ENCODE peak calls at places on chromosome 13, in five cellular contexts. Y is Peyer's patch, P is left cardiac atrium, N is AG10803, D is non-pigmented ciliary epithelial cell. A is an unnamed sample.
A peak's percentile ranks its signal among the peaks of the same experiment; 100 is the strongest.

GRCh38 chr13:45847554-45848224 is 3.9 kb downstream of the SIAH3 start:
- DNase-seq in D (peak; percentile 30), P (no peak), Y (no peak), N (no peak), A (no peak)

GRCh38 chr13:59979589-59979988 is 184.1 kb downstream of the DIAPH3 start:
- DNase-seq in D (no peak), P (no peak), N (no peak), Y (no peak), A (no peak)

GRCh38 chr13:111117289-111117688 is 2.2 kb downstream of the ARHGEF7 start:
- DNase-seq in P (no peak), N (peak; percentile 45), D (no peak), Y (no peak), A (peak; percentile 54)

GRCh38 chr13:33637978-33638743 is 179.8 kb upstream of the RFC3 start:
- DNase-seq in N (peak; percentile 70), D (no peak), Y (no peak), P (no peak), A (peak; percentile 47)

GRCh38 chr13:38690231-38690630 is 3.4 kb downstream of the FREM2 start:
- DNase-seq in Y (no peak), P (no peak), N (no peak), D (no peak), A (no peak)

GRCh38 chr13:102903659-102904407 is 58.0 kb downstream of the ERCC5 start:
- DNase-seq in P (no peak), Y (no peak), N (peak; percentile 12), D (no peak), A (no peak)

GRCh38 chr13:36736119-36736726 is 62.4 kb downstream of the SERTM1 start:
- DNase-seq in D (no peak), N (peak; percentile 67), Y (no peak), P (peak; percentile 41), A (peak; percentile 46)

GRCh38 chr13:27962128-27962841 is 6.8 kb downstream of the CDX2 start:
- DNase-seq in Y (peak; percentile 66), P (no peak), D (no peak), N (no peak), A (no peak)

GRCh38 chr13:114146629-114147028 is 14.2 kb upstream of the RASA3 start:
- DNase-seq in D (no peak), N (no peak), Y (no peak), P (no peak), A (no peak)

GRCh38 chr13:45196091-45196490 is 4.8 kb downstream of the KCTD4 start:
- DNase-seq in Y (no peak), P (no peak), D (no peak), N (no peak), A (no peak)

GRCh38 chr13:96053003-96053703 is at the start of gene UGGT2:
- DNase-seq in P (peak; percentile 98), D (peak; percentile 61), N (peak; percentile 94), Y (peak; percentile 94), A (peak; percentile 96)

GRCh38 chr13:110568649-110569048 is 7.1 kb upstream of the RAB20 start:
- DNase-seq in Y (no peak), D (no peak), N (no peak), P (no peak), A (no peak)

GRCh38 chr13:113763961-113764792 is 5.2 kb downstream of the TMEM255B start:
- DNase-seq in D (no peak), P (no peak), N (no peak), Y (peak; percentile 41), A (no peak)

GRCh38 chr13:110109910-110110309 is 197.0 kb downstream of the COL4A1 start:
- DNase-seq in P (peak; percentile 85), N (peak; percentile 93), Y (no peak), D (peak; percentile 76), A (peak; percentile 92)

GRCh38 chr13:20414475-20415287 is 111.0 kb downstream of the CRYL1 start:
- DNase-seq in N (no peak), P (no peak), Y (no peak), D (no peak), A (no peak)

GRCh38 chr13:70014337-70014736 is 93.3 kb upstream of the ATXN8OS start:
- DNase-seq in P (no peak), N (no peak), D (no peak), Y (no peak), A (no peak)

GRCh38 chr13:84126671-84127171 is 244.4 kb upstream of the SLITRK1 start:
- DNase-seq in D (no peak), Y (no peak), N (no peak), P (no peak), A (no peak)

GRCh38 chr13:99417151-99417820 is 84.0 kb upstream of the TM9SF2 start:
- DNase-seq in D (no peak), N (no peak), P (no peak), Y (peak; percentile 27), A (no peak)

GRCh38 chr13:23808803-23809202 is 80.4 kb downstream of the MIPEP start:
- DNase-seq in P (no peak), N (no peak), D (no peak), Y (no peak), A (no peak)

GRCh38 chr13:112097770-112098169 is 30.8 kb downstream of the SOX1 start:
- DNase-seq in D (no peak), P (no peak), N (no peak), Y (no peak), A (no peak)

GRCh38 chr13:45073809-45074208 is 46.5 kb upstream of the GTF2F2 start:
- DNase-seq in Y (no peak), P (no peak), D (no peak), N (no peak), A (no peak)

GRCh38 chr13:31100721-31101120 is 61.0 kb downstream of the HSPH1 start:
- DNase-seq in N (no peak), D (no peak), P (no peak), Y (no peak), A (no peak)

GRCh38 chr13:41974262-41974900 is 13.5 kb upstream of the VWA8 start:
- DNase-seq in N (no peak), Y (no peak), P (no peak), D (no peak), A (no peak)

A was measured in fibroblast of gingiva.